ENCODE peak calls at places on chromosomes 5 and 9, in ten cellular contexts. U is T-helper 9 cell, I is Peyer's patch, O is A549, V is GM13977, N is A673, C is HEK293T, J is ACHN, X is bronchial epithelial cell, F is fibroblast of mammary gland. K is an unnamed sample.

GRCh38 chr9:88046542-88046941 is 72.2 kb upstream of the CDK20 start:
- DNase-seq in U (no peak), I (no peak), O (no peak), V (no peak), N (no peak), C (no peak), J (no peak), X (no peak), F (no peak), K (no peak)

GRCh38 chr5:73118331-73119011 is 1.9 kb upstream of the TMEM171 start:
- DNase-seq in U (no peak), I (peak), O (no peak), V (no peak), N (no peak), C (no peak), J (no peak), X (peak), F (no peak), K (no peak)

GRCh38 chr9:18489861-18490260 is 15.9 kb downstream of the ADAMTSL1 start:
- DNase-seq in U (no peak), I (no peak), O (no peak), V (no peak), N (no peak), C (no peak), J (no peak), X (no peak), F (peak), K (no peak)

GRCh38 chr5:10590226-10591047 is 26.6 kb downstream of the ANKRD33B start:
- DNase-seq in U (no peak), I (no peak), O (peak), V (no peak), N (no peak), C (no peak), J (peak), X (peak), F (peak), K (no peak)

GRCh38 chr5:78287833-78288232 is 6.7 kb downstream of the AP3B1 start:
- DNase-seq in U (no peak), I (no peak), O (peak), V (no peak), N (peak), C (no peak), J (peak), X (peak), F (peak), K (no peak)

GRCh38 chr9:13278368-13279246 is 885 bp downstream of the MPDZ start:
- DNase-seq in U (no peak), I (peak), O (peak), V (no peak), N (peak), C (peak), J (peak), X (peak), F (peak), K (no peak)

GRCh38 chr5:107831612-107832395 is 161.1 kb upstream of the EFNA5 start:
- DNase-seq in U (no peak), I (no peak), O (no peak), V (no peak), N (no peak), C (peak), J (no peak), X (no peak), F (peak), K (no peak)

GRCh38 chr9:132753593-132753880 is 83.3 kb downstream of the GTF3C4 start:
- DNase-seq in U (no peak), I (no peak), O (no peak), V (no peak), N (no peak), C (no peak), J (no peak), X (no peak), F (no peak), K (no peak)

GRCh38 chr9:36764364-36765076 is 191.8 kb downstream of the MELK start:
- DNase-seq in U (no peak), I (no peak), O (no peak), V (no peak), N (no peak), C (no peak), J (no peak), X (no peak), F (no peak), K (no peak)

GRCh38 chr9:93345630-93346239 is 105.8 kb upstream of the FAM120A start:
- DNase-seq in U (no peak), I (no peak), O (no peak), V (no peak), N (no peak), C (no peak), J (no peak), X (no peak), F (no peak), K (no peak)

K was measured in cerebellar nuclear complex.